ENCODE peak calls at places on chromosomes 1 and 21, in seven cellular contexts. A is breast epithelium, J is HCT116, U is transverse colon, F is sigmoid colon, S is spleen, L is stomach. D is an unnamed sample. For H3K9me3, the result is how much of the 10 kb centered on the place peaks cover.

GRCh38 chr1:15833069-15833679 is 14.3 kb upstream of the SPEN start:
- DNase-seq in A (peak), J (peak), U (peak), F (peak), S (peak), L (peak), D (no peak)

GRCh38 chr1:15289251-15289651 is 42.2 kb downstream of the FHAD1 start:
- DNase-seq in A (no peak), J (no peak), U (no peak), F (no peak), S (no peak), L (no peak), D (no peak)

GRCh38 chr1:227428803-227429202 is 110.5 kb upstream of the CDC42BPA start:
- DNase-seq in A (peak), J (no peak), U (peak), F (no peak), S (no peak), L (peak), D (no peak)

GRCh38 chr1:23742670-23743286 is 493 bp upstream of the ELOA start:
- DNase-seq in A (no peak), J (no peak), U (peak), F (peak), S (no peak), L (no peak), D (no peak)

GRCh38 chr1:206472454-206472853 is 2.2 kb downstream of the IKBKE start:
- DNase-seq in A (no peak), J (no peak), U (peak), F (no peak), S (peak), L (no peak), D (no peak)

GRCh38 chr1:77347646-77348045 is 65.8 kb downstream of the AK5 start:
- DNase-seq in A (no peak), J (peak), U (no peak), F (no peak), S (no peak), L (no peak), D (no peak)

GRCh38 chr1:52632732-52633290 is at the start of gene SHISAL2A:
- DNase-seq in A (no peak), J (no peak), U (peak), F (no peak), S (peak), L (peak), D (no peak)

GRCh38 chr1:58814251-58815068 is 30.6 kb upstream of the JUN start:
- DNase-seq in A (peak), J (no peak), U (peak), F (peak), S (peak), L (peak), D (no peak)

GRCh38 chr1:201265771-201266170 is 17.5 kb upstream of the PKP1 start:
- DNase-seq in A (no peak), J (no peak), U (no peak), F (no peak), S (no peak), L (no peak), D (no peak)

GRCh38 chr21:42539931-42540343 is 26.3 kb downstream of the SLC37A1 start:
- DNase-seq in A (no peak), J (no peak), U (no peak), F (peak), S (no peak), L (peak), D (no peak)

GRCh38 chr1:156510709-156511108 is 10.1 kb upstream of the MEF2D start:
- DNase-seq in A (peak), J (no peak), U (peak), F (peak), S (no peak), L (peak), D (peak)

GRCh38 chr1:225973158-225973557 is 26.0 kb downstream of the SDE2 start:
- DNase-seq in A (no peak), J (no peak), U (peak), F (peak), S (no peak), L (no peak), D (no peak)

GRCh38 chr21:16046625-16047340 is 317.0 kb downstream of the USP25 start:
- DNase-seq in A (no peak), J (no peak), U (no peak), F (no peak), S (no peak), L (no peak), D (no peak)

GRCh38 chr1:161260346-161260745 is 1.8 kb downstream of the PCP4L1 start:
- DNase-seq in A (no peak), J (no peak), U (no peak), F (no peak), S (no peak), L (no peak), D (no peak)

GRCh38 chr1:230186003-230186863 is 119.2 kb downstream of the GALNT2 start:
- DNase-seq in A (peak), J (peak), U (peak), F (peak), S (no peak), L (peak), D (peak)

GRCh38 chr1:35192056-35192852 is 691 bp downstream of the SFPQ start:
- DNase-seq in A (peak), J (no peak), U (peak), F (peak), S (peak), L (peak), D (no peak)

GRCh38 chr1:86912501-86912900 is 1.4 kb downstream of the SELENOF start:
- DNase-seq in A (no peak), J (no peak), U (no peak), F (no peak), S (no peak), L (no peak), D (no peak)

GRCh38 chr1:206606867-206607266 is 5.4 kb downstream of the EIF2D start:
- DNase-seq in A (no peak), J (peak), U (no peak), F (no peak), S (no peak), L (no peak), D (no peak)

GRCh38 chr1:177302365-177303044 is 131.7 kb downstream of the BRINP2 start:
- DNase-seq in A (no peak), J (no peak), U (peak), F (no peak), S (no peak), L (peak), D (peak)

GRCh38 chr1:39969531-39970270 is 14.8 kb downstream of the MFSD2A start:
- DNase-seq in A (no peak), J (no peak), U (no peak), F (no peak), S (no peak), L (no peak), D (no peak)

GRCh38 chr1:205739348-205740160 is 10.4 kb downstream of the NUCKS1 start:
- DNase-seq in A (no peak), J (no peak), U (no peak), F (no peak), S (no peak), L (no peak), D (no peak)

GRCh38 chr1:45499415-45499769 is 481 bp downstream of the CCDC163 start:
- DNase-seq in A (no peak), J (no peak), U (no peak), F (peak), S (peak), L (no peak), D (no peak)

GRCh38 chr1:205313681-205314308 is 7.8 kb downstream of the NUAK2 start:
- DNase-seq in A (no peak), J (no peak), U (peak), F (no peak), S (peak), L (peak), D (peak)

GRCh38 chr1:11301593-11301992 is 28.6 kb downstream of the UBIAD1 start:
- DNase-seq in A (no peak), J (no peak), U (no peak), F (no peak), S (no peak), L (no peak), D (no peak)

GRCh38 chr1:223074901-223075300 is 68.1 kb downstream of the TLR5 start:
- DNase-seq in A (no peak), J (no peak), U (no peak), F (no peak), S (no peak), L (no peak), D (no peak)

GRCh38 chr1:167502192-167502551 is 16.2 kb downstream of the CD247 start:
- DNase-seq in A (no peak), J (no peak), U (no peak), F (no peak), S (no peak), L (no peak), D (no peak)

GRCh38 chr1:109315288-109315687 is 8.5 kb upstream of the MYBPHL start:
- DNase-seq in A (no peak), J (no peak), U (no peak), F (no peak), S (no peak), L (no peak), D (no peak)

GRCh38 chr1:1827089-1827433 is 48.8 kb upstream of the NADK start:
- DNase-seq in A (no peak), J (no peak), U (no peak), F (no peak), S (peak), L (no peak), D (no peak)

GRCh38 chr1:222880586-222880985 is 65.7 kb downstream of the DISP1 start:
- DNase-seq in A (no peak), J (peak), U (no peak), F (no peak), S (no peak), L (no peak), D (no peak)

GRCh38 chr1:245353411-245353810 is 198.6 kb downstream of the KIF26B start:
- DNase-seq in A (no peak), J (no peak), U (no peak), F (no peak), S (peak), L (no peak), D (no peak)

GRCh38 chr1:89454845-89455521 is 69.6 kb upstream of the LRRC8B start:
- DNase-seq in A (no peak), J (peak), U (peak), F (no peak), S (no peak), L (peak), D (no peak)

GRCh38 chr1:40982721-40983120 is 3.2 kb downstream of the CTPS1 start:
- DNase-seq in A (no peak), J (no peak), U (no peak), F (no peak), S (no peak), L (no peak), D (no peak)
- TF ChIP-seq POLR2AphosphoS5 in A (no peak), J (no peak), U (peak), F (peak), S (no peak), L (peak), D (no peak)

DNA sequence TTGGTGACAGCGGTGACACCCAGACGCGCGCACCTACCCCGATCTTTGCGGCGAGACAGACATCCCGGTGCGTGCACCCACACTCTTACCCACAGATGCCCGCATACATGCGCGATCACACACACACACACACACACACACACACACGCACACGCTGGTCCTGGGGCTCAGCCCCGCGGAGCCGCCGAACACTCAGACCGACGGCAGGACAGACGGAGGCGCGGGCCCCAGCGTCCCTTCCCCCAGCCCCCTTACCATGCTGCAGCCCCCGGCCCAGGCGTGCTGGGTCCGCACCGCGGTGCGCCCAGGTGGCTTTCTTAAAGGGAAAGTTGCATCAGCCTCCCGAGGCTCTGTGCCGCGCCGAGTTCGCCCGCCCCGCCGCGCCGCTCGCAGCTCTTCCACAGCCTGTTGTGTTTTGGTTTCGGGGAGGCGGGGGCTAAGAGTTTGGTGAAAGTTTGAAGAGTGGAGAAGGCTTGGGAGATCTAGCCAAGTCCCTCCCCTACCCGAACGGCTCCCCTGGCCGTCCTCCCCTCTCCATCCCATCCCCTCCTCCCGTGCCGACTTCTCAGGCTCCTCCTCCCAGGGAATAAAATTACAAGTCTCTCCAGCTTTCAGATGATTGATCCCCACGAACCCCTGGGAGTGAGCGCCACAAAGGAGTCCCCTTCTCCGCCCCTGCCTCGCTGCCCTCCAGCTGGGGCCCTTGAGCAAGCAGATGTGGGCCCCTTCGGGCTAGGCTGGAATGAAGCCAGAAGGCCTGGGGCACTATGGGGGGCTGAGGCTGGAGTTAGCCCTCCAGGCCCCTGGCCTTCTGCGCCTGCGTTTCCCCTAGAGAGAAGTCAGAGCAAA is at the start of gene SLC6A9:
- DNase-seq in A (peak), J (no peak), U (peak), F (peak), S (peak), L (peak), D (no peak)
- TF ChIP-seq POLR2A in A (no peak), J (no peak), U (no peak), F (peak), S (no peak), L (no peak), D (no peak)

DNA sequence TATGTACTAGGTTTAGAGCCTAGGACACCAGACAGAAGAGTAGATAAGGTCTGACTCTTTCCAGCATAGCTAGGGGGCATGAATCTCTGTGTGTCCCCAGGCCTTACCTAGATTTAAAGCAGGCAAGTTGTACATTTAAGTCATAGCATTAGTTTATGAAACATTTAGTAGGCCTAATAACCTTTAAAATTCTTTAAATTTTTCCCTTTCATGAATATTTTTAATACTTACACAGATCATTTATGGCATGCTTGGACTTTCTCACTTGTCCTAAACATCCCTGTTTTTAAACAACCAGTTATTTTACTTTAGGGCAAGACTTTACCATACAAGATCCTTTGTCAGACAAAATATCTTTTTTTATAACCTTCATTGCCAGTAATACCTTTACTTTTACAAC is 258.4 kb upstream of the ZRANB2 start:
- DNase-seq in A (no peak), J (no peak), U (no peak), F (no peak), S (no peak), L (no peak), D (no peak)
- H3K9me3 ChIP-seq in A (under half), J (under half), U (under half), F (under half), S (half or more), L (under half), D (under half)

DNA sequence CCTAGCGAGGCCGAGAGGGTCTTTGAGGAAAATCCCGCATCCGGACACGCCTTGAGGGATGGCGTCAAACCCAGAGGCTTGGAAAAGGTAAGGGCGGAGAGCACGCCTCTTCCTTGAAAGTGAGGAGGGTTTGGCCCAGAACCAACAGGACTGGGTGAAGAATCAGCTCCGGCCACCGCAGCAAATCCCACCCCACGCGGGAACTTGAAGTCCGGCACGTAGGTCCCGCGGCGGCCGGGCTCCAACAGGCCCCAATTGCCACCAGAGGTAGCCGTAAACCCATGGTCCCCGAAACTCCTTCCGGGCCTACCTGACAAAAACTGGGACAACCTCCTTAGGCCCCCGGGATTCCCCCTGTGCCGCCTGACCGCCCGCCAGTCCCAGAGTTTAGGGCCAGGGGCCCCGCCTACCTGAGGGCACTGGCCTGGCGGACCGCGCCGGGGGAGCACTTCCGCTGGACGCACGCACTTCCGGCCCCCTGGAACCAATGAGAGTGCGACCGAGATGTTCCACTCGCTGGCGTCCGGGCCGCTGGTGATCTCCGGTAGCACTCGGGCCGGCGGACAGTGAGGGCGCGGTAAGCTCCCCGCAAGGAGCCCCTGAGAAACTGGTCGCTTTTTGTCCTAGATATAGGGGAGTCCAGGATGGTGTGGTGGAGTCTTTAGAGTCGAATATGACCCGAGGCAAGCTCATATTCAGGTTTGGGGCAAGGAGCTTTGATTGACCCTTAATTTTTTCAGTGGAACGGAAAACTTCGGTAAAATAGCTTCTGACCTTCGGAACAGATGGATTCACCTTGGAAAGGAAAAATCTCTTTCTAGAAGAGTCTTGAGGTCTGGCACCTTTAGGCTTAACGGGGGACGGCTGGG is at the start of the genes LZIC and NMNAT1:
- DNase-seq in A (peak), J (peak), U (peak), F (peak), S (peak), L (peak), D (peak)
- TF ChIP-seq POLR2AphosphoS5 in A (peak), J (peak), U (peak), F (peak), S (peak), L (peak), D (peak)

GRCh38 chr21:36749935-36750578 is 51.1 kb downstream of the SIM2 start:
- DNase-seq in A (no peak), J (no peak), U (no peak), F (no peak), S (peak), L (no peak), D (no peak)

GRCh38 chr21:36750579-36750959 is 51.7 kb downstream of the SIM2 start:
- DNase-seq in A (no peak), J (no peak), U (no peak), F (no peak), S (no peak), L (no peak), D (no peak)

GRCh38 chr21:36747114-36747814 is 48.3 kb downstream of the SIM2 start:
- DNase-seq in A (no peak), J (no peak), U (no peak), F (no peak), S (peak), L (no peak), D (no peak)

GRCh38 chr21:36745459-36745858 is 46.5 kb downstream of the SIM2 start:
- DNase-seq in A (no peak), J (no peak), U (no peak), F (no peak), S (no peak), L (no peak), D (no peak)

DNA sequence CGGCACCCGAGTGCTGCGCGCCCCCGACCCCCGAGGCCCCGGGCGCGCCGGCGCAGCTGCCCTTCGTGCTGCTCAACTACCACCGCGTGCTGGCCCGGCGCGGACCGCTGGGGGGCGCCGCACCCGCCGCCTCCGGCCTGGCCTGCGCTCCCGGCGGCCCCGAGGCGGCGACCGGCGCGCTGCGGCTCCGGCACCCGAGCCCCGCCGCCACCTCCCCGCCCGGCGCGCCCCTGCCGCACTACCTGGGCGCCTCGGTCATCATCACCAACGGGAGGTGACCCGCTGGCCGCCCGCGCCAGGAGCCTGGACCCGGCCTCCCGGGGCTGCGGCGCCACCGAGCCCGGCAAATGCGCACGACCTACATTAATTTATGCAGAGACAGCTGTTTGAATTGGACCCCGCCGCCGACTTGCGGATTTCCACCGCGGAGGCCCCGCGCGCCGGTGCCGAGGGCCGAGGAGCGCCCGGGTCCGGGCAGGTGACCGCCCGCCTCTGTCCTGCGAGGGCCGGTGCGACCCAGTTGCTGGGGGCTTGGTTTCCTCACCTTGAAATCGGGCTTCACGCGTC is 49.0 kb downstream of the SIM2 start:
- DNase-seq in A (no peak), J (no peak), U (peak), F (no peak), S (peak), L (no peak), D (no peak)
- TF ChIP-seq POLR2A in A (no peak), J (no peak), U (no peak), F (no peak), S (no peak), L (no peak), D (no peak)

GRCh38 chr1:2859881-2860430 is 58.5 kb upstream of the TTC34 start:
- DNase-seq in A (no peak), J (no peak), U (no peak), F (no peak), S (no peak), L (no peak), D (no peak)
- H3K9me3 ChIP-seq in A (under half), J (under half), U (under half), F (under half), S (under half), L (under half), D (under half)

GRCh38 chr1:180112979-180113650 is 41.6 kb upstream of the QSOX1 start:
- DNase-seq in A (no peak), J (no peak), U (no peak), F (no peak), S (no peak), L (no peak), D (no peak)
- TF ChIP-seq POLR2AphosphoS5 in A (no peak), J (no peak), U (peak), F (no peak), S (no peak), L (no peak), D (peak)

GRCh38 chr1:147084273-147085096 is 87.8 kb downstream of the PRKAB2 start:
- DNase-seq in A (peak), J (no peak), U (peak), F (peak), S (peak), L (peak), D (peak)
- TF ChIP-seq POLR2A in A (no peak), J (no peak), U (peak), F (no peak), S (no peak), L (no peak), D (no peak)

DNA sequence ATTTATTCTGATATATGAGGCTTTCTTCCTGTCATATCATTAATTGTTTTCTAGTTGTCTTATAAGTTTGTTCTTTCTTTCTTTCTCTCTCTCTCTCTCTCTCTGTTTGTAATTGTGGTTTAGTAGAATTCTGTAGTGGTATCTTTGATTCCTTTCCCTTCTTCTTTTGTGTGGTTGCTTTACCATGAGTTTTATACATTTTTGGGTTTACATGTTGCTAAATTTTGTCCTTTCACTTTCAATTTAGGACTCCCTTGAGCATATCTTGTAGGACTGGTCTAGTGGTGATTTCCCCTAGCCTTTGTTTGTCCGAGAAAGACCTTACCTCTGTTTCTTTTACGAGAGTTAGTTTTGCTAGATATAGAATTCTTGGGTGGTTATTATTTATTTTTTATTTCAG is 162.3 kb upstream of the CHRM3 start:
- DNase-seq in A (no peak), J (no peak), U (no peak), F (no peak), S (no peak), L (no peak), D (no peak)
- H3K9me3 ChIP-seq in A (under half), J (under half), U (under half), F (under half), S (half or more), L (under half), D (under half)